ENCODE peak calls at places on chromosomes 3 and 15, in four cellular contexts. E is IMR-90, Q is GM20000, O is coronary artery. X is an unnamed sample.

GRCh38 chr15:59190291-59190690 is 16.4 kb upstream of the LDHAL6B start:
- DNase-seq in Q (no peak), O (no peak), E (no peak), X (no peak)

GRCh38 chr3:188067932-188068331 is 86.0 kb upstream of the LPP start:
- DNase-seq in Q (no peak), O (no peak), E (peak; percentile 83), X (no peak)

GRCh38 chr3:117553461-117553860 is 843.9 kb downstream of the TUSC7 start:
- DNase-seq in E (peak; percentile 72), Q (no peak), O (no peak), X (no peak)

GRCh38 chr3:111763101-111763500 is 96.0 kb upstream of the PHLDB2 start:
- DNase-seq in O (no peak), Q (no peak), E (no peak), X (no peak)

GRCh38 chr15:62607643-62608042 is 434.9 kb upstream of the TPM1 start:
- DNase-seq in Q (no peak), O (no peak), E (peak; percentile 73), X (no peak)

GRCh38 chr15:32952062-32952461 is 234.3 kb downstream of the GREM1 start:
- DNase-seq in Q (no peak), E (peak; percentile 69), O (no peak), X (no peak)

GRCh38 chr3:155070932-155071387 is 9.2 kb upstream of the MME start:
- DNase-seq in Q (no peak), E (peak; percentile 99), O (no peak), X (no peak)

GRCh38 chr3:99172736-99173657 is 271.5 kb upstream of the DCBLD2 start:
- DNase-seq in E (peak; percentile 80), Q (peak; percentile 31), O (no peak), X (no peak)

GRCh38 chr3:144743325-144743724 is 771.7 kb downstream of the DIPK2A start:
- DNase-seq in E (no peak), O (no peak), Q (no peak), X (no peak)

GRCh38 chr3:113167929-113168771 is 43.2 kb upstream of the BOC start:
- DNase-seq in E (no peak), O (no peak), Q (no peak), X (peak; percentile 97)

GRCh38 chr3:171566803-171567422 is 106.7 kb upstream of the TNIK start:
- DNase-seq in E (peak; percentile 46), O (no peak), Q (peak; percentile 62), X (no peak)

X was measured in NCI-H1436 treated with DMSO at 0.1 percent for 48 hours.